ENCODE peak calls at places on chromosomes 4 and X, in four cellular contexts. D is HepG2, R is H1, E is K562. G is an unnamed sample.

GRCh38 chr4:141782205-141782604 is 145.8 kb downstream of the IL15 start:
- DNase-seq in D (no peak), R (no peak), E (no peak), G (no peak)

GRCh38 chrX:148723551-148723950 is 223.1 kb downstream of the AFF2 start:
- DNase-seq in D (no peak), R (no peak), E (no peak), G (no peak)

GRCh38 chr4:82437285-82438005 is 7.1 kb downstream of the ENOPH1 start:
- DNase-seq in D (no peak), R (no peak), E (no peak), G (no peak)

GRCh38 chr4:141126769-141127168 is 6.5 kb downstream of the RNF150 start:
- DNase-seq in D (no peak), R (no peak), E (no peak), G (no peak)

GRCh38 chr4:1154523-1155182 is 17.7 kb downstream of the SPON2 start:
- DNase-seq in D (no peak), R (no peak), E (no peak), G (no peak)

GRCh38 chrX:78658851-78659744 is at the start of gene RTL3:
- DNase-seq in D (no peak), R (no peak), E (no peak), G (no peak)

GRCh38 chr4:25098964-25099843 is 61.0 kb downstream of the SEPSECS start:
- DNase-seq in D (no peak), R (no peak), E (peak; percentile 24), G (no peak)

GRCh38 chr4:110793890-110794588 is 171.2 kb upstream of the PITX2 start:
- DNase-seq in D (no peak), R (peak; percentile 52), E (no peak), G (no peak)

DNA sequence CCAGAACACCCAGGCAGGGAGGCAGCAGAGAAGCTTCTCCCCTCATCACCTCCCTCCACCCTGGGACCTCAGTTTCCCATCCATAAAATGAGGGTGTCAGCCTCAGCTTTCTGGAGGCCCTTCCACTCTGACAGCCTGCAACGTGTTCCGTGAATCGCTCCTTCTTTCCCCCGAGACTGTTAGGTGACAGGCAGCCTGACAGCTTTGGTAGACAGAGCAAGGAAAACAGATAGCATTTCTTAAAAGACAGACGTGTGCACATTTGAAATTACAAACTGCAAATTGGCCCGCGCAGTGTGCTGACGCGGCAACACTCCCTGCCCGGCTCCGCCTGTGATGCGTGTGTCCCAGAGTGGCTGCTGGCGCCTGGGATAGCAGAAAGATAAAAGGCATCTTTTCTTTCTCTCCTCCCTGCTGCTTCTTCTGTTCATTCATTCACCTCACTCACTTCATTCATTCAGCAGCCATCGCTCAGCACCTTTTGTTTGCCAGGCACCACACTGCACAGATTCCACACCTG is 245.3 kb downstream of the AFAP1 start:
- DNase-seq in D (no peak), R (no peak), E (no peak), G (no peak)
- TF ChIP-seq MAFK in D (no peak), R (no peak), E (no peak), G (no peak)

GRCh38 chr4:76434901-76435688 is at the start of gene SHROOM3:
- DNase-seq in D (no peak), R (no peak), E (no peak), G (no peak)
- TF ChIP-seq USF2 in D (no peak), R (no peak), E (no peak), G (no peak)

GRCh38 chr4:176774852-176775251 is 17.9 kb downstream of the VEGFC start:
- DNase-seq in D (no peak), R (no peak), E (no peak), G (no peak)

GRCh38 chr4:176779421-176779820 is 13.3 kb downstream of the VEGFC start:
- DNase-seq in D (no peak), R (no peak), E (no peak), G (no peak)

GRCh38 chr4:176778063-176778462 is 14.7 kb downstream of the VEGFC start:
- DNase-seq in D (no peak), R (no peak), E (no peak), G (no peak)

GRCh38 chr4:176778491-176778890 is 14.2 kb downstream of the VEGFC start:
- DNase-seq in D (no peak), R (no peak), E (no peak), G (peak; percentile 55)

GRCh38 chr4:176775326-176775725 is 17.4 kb downstream of the VEGFC start:
- DNase-seq in D (no peak), R (no peak), E (no peak), G (no peak)
- TF ChIP-seq EP300 in D (no peak), R (no peak), E (no peak), G (no peak)

DNA sequence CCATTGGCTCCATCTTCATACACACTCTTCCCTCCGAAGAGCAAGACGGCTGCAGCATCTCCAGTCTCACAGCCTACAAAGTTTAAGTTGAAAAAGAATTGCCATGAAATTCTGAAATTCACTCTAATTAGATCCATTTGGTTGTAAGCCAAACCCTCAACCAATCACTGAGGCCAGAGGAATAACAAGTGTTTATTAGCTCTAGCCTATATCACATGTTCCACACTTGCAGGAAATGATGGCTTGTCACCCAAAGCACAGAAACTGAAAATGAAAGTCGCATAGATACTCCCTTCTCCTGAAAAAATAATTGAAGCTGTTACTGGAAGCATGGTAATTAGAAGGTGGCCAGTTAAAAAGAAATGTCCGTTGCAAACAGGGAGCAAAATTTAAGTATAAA is 1071.8 kb downstream of the CCSER1 start:
- DNase-seq in D (no peak), R (no peak), E (no peak), G (no peak)
- TF ChIP-seq MAFK in D (no peak), R (no peak), E (no peak), G (no peak)

DNA sequence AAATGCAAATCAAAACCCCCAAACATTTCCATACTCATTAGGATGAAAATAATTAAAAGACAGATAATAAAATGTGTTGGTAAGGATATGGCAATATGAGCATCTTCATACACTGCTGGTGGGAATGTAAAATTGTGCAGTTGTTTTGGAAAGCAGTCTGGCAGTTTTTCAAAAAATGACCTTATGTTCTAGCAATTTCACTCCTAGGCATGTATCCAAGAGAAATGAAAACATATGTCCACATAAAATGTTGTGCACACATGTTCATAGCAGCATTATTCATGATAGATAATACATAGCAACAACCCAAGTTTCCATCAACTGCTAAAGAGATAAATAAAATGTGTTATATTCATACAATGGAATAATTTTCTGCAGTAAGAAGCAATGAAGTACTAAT is 14.7 kb upstream of the GPRASP2 start:
- DNase-seq in D (no peak), R (no peak), E (no peak), G (no peak)
- TF ChIP-seq USF2 in D (no peak), R (no peak), E (no peak), G (no peak)

GRCh38 chrX:155745792-155746191 is 133.0 kb upstream of the TMLHE start:
- DNase-seq in D (peak; percentile 0), R (no peak), E (peak; percentile 11), G (peak; percentile 66)

GRCh38 chrX:155744534-155744933 is 131.8 kb upstream of the TMLHE start:
- DNase-seq in D (no peak), R (no peak), E (no peak), G (no peak)

GRCh38 chrX:155751131-155751530 is 130.0 kb upstream of the VAMP7 start:
- DNase-seq in D (no peak), R (no peak), E (no peak), G (no peak)

GRCh38 chrX:155747520-155747919 is 133.6 kb upstream of the VAMP7 start:
- DNase-seq in D (no peak), R (no peak), E (no peak), G (no peak)
- TF ChIP-seq EP300 in D (no peak), R (no peak), E (no peak), G (no peak)